ENCODE peak calls at places on chromosome 11, in six cellular contexts. One of them, this sample, is unnamed.

GRCh38 chr11:12175694-12176241 is 65.4 kb downstream of the MICAL2 start:
- DNase-seq in EL: peak
- DNase-seq in NCI-H1930: no peak
- DNase-seq in stimulated activated CD4-positive, alpha-beta T cell treated with anti-CD3 and anti-CD28 coated beads, Interleukin-1b, Interleukin-23, amount 100 ng/mL, for 24 hours: no peak
- DNase-seq in stimulated activated CD8-positive, alpha-beta memory T cell treated with anti-CD3 and anti-CD28 coated beads, Interleukin-4, amount 100 ng/mL, for 1 hour: no peak
- DNase-seq in NCI-H345: no peak
- DNase-seq in this sample: no peak

GRCh38 chr11:8258289-8258688 is 5.4 kb downstream of the LMO1 start:
- DNase-seq in stimulated activated CD4-positive, alpha-beta T cell treated with anti-CD3 and anti-CD28 coated beads, Interleukin-1b, Interleukin-23, amount 100 ng/mL, for 24 hours: no peak
- DNase-seq in NCI-H1930: no peak
- DNase-seq in NCI-H345: no peak
- DNase-seq in EL: no peak
- DNase-seq in stimulated activated CD8-positive, alpha-beta memory T cell treated with anti-CD3 and anti-CD28 coated beads, Interleukin-4, amount 100 ng/mL, for 1 hour: no peak
- DNase-seq in this sample: no peak

GRCh38 chr11:47248304-47248663 is 330 bp downstream of the ACP2 start:
- DNase-seq in stimulated activated CD8-positive, alpha-beta memory T cell treated with anti-CD3 and anti-CD28 coated beads, Interleukin-4, amount 100 ng/mL, for 1 hour: no peak
- DNase-seq in NCI-H345: no peak
- DNase-seq in EL: peak
- DNase-seq in stimulated activated CD4-positive, alpha-beta T cell treated with anti-CD3 and anti-CD28 coated beads, Interleukin-1b, Interleukin-23, amount 100 ng/mL, for 24 hours: no peak
- DNase-seq in NCI-H1930: no peak
- DNase-seq in this sample: no peak

GRCh38 chr11:64656797-64657196 is 65.8 kb downstream of the SLC22A12 start:
- DNase-seq in stimulated activated CD8-positive, alpha-beta memory T cell treated with anti-CD3 and anti-CD28 coated beads, Interleukin-4, amount 100 ng/mL, for 1 hour: no peak
- DNase-seq in NCI-H1930: no peak
- DNase-seq in NCI-H345: no peak
- DNase-seq in EL: no peak
- DNase-seq in stimulated activated CD4-positive, alpha-beta T cell treated with anti-CD3 and anti-CD28 coated beads, Interleukin-1b, Interleukin-23, amount 100 ng/mL, for 24 hours: no peak
- DNase-seq in this sample: no peak

GRCh38 chr11:96257036-96257435 is 86.0 kb downstream of the MAML2 start:
- DNase-seq in stimulated activated CD4-positive, alpha-beta T cell treated with anti-CD3 and anti-CD28 coated beads, Interleukin-1b, Interleukin-23, amount 100 ng/mL, for 24 hours: no peak
- DNase-seq in NCI-H345: no peak
- DNase-seq in NCI-H1930: no peak
- DNase-seq in EL: no peak
- DNase-seq in stimulated activated CD8-positive, alpha-beta memory T cell treated with anti-CD3 and anti-CD28 coated beads, Interleukin-4, amount 100 ng/mL, for 1 hour: no peak
- DNase-seq in this sample: no peak

GRCh38 chr11:66885469-66886316 is 28.8 kb downstream of the LRFN4 start:
- DNase-seq in stimulated activated CD8-positive, alpha-beta memory T cell treated with anti-CD3 and anti-CD28 coated beads, Interleukin-4, amount 100 ng/mL, for 1 hour: no peak
- DNase-seq in NCI-H1930: no peak
- DNase-seq in EL: no peak
- DNase-seq in NCI-H345: no peak
- DNase-seq in stimulated activated CD4-positive, alpha-beta T cell treated with anti-CD3 and anti-CD28 coated beads, Interleukin-1b, Interleukin-23, amount 100 ng/mL, for 24 hours: no peak
- DNase-seq in this sample: no peak

GRCh38 chr11:269146-269890 is 8.9 kb upstream of the NLRP6 start:
- DNase-seq in NCI-H345: no peak
- DNase-seq in stimulated activated CD8-positive, alpha-beta memory T cell treated with anti-CD3 and anti-CD28 coated beads, Interleukin-4, amount 100 ng/mL, for 1 hour: no peak
- DNase-seq in stimulated activated CD4-positive, alpha-beta T cell treated with anti-CD3 and anti-CD28 coated beads, Interleukin-1b, Interleukin-23, amount 100 ng/mL, for 24 hours: no peak
- DNase-seq in NCI-H1930: no peak
- DNase-seq in EL: no peak
- DNase-seq in this sample: no peak

GRCh38 chr11:94201004-94201465 is 72.4 kb downstream of the PANX1 start:
- DNase-seq in NCI-H1930: no peak
- DNase-seq in stimulated activated CD4-positive, alpha-beta T cell treated with anti-CD3 and anti-CD28 coated beads, Interleukin-1b, Interleukin-23, amount 100 ng/mL, for 24 hours: no peak
- DNase-seq in NCI-H345: no peak
- DNase-seq in EL: peak
- DNase-seq in stimulated activated CD8-positive, alpha-beta memory T cell treated with anti-CD3 and anti-CD28 coated beads, Interleukin-4, amount 100 ng/mL, for 1 hour: no peak
- DNase-seq in this sample: no peak

This sample was measured in SK-N-MC.